ENCODE peak calls at places on chromosome 14, in five cellular contexts. One of them, this sample, is unnamed.

GRCh38 chr14:74348735-74349463 is 628 bp downstream of the VRTN start:
- DNase-seq in sciatic nerve: no peak
- DNase-seq in AG09319: no peak
- DNase-seq in stimulated activated CD8-positive, alpha-beta memory T cell treated with anti-CD3 and anti-CD28 coated beads, Interleukin-7, amount 100 ng/mL, for 24 hours: no peak
- DNase-seq in mucosa of gallbladder: no peak
- DNase-seq in this sample: no peak

GRCh38 chr14:72822946-72823611 is 70.8 kb downstream of the DPF3 start:
- DNase-seq in sciatic nerve: no peak
- DNase-seq in AG09319: no peak
- DNase-seq in stimulated activated CD8-positive, alpha-beta memory T cell treated with anti-CD3 and anti-CD28 coated beads, Interleukin-7, amount 100 ng/mL, for 24 hours: no peak
- DNase-seq in mucosa of gallbladder: no peak
- DNase-seq in this sample: no peak

GRCh38 chr14:63633801-63634200 is 7.9 kb downstream of the WDR89 start:
- DNase-seq in sciatic nerve: no peak
- DNase-seq in AG09319: no peak
- DNase-seq in stimulated activated CD8-positive, alpha-beta memory T cell treated with anti-CD3 and anti-CD28 coated beads, Interleukin-7, amount 100 ng/mL, for 24 hours: no peak
- DNase-seq in mucosa of gallbladder: no peak
- DNase-seq in this sample: no peak

GRCh38 chr14:67240168-67240932 is 885 bp upstream of the PALS1 start:
- DNase-seq in sciatic nerve: peak; percentile 73
- DNase-seq in AG09319: no peak
- DNase-seq in stimulated activated CD8-positive, alpha-beta memory T cell treated with anti-CD3 and anti-CD28 coated beads, Interleukin-7, amount 100 ng/mL, for 24 hours: no peak
- DNase-seq in mucosa of gallbladder: peak; percentile 53
- DNase-seq in this sample: peak; percentile 62

GRCh38 chr14:100049220-100049619 is 16.0 kb upstream of the EVL start:
- DNase-seq in sciatic nerve: no peak
- DNase-seq in AG09319: no peak
- DNase-seq in stimulated activated CD8-positive, alpha-beta memory T cell treated with anti-CD3 and anti-CD28 coated beads, Interleukin-7, amount 100 ng/mL, for 24 hours: no peak
- DNase-seq in mucosa of gallbladder: no peak
- DNase-seq in this sample: no peak

GRCh38 chr14:28901631-28902030 is 135.0 kb downstream of the FOXG1 start:
- DNase-seq in sciatic nerve: no peak
- DNase-seq in AG09319: no peak
- DNase-seq in stimulated activated CD8-positive, alpha-beta memory T cell treated with anti-CD3 and anti-CD28 coated beads, Interleukin-7, amount 100 ng/mL, for 24 hours: no peak
- DNase-seq in mucosa of gallbladder: no peak
- DNase-seq in this sample: no peak

GRCh38 chr14:58628381-58628780 is 9.4 kb upstream of the DACT1 start:
- DNase-seq in sciatic nerve: no peak
- DNase-seq in AG09319: no peak
- DNase-seq in stimulated activated CD8-positive, alpha-beta memory T cell treated with anti-CD3 and anti-CD28 coated beads, Interleukin-7, amount 100 ng/mL, for 24 hours: no peak
- DNase-seq in mucosa of gallbladder: no peak
- DNase-seq in this sample: no peak

GRCh38 chr14:65301862-65302539 is 110.5 kb upstream of the FUT8 start:
- DNase-seq in sciatic nerve: no peak
- DNase-seq in AG09319: no peak
- DNase-seq in stimulated activated CD8-positive, alpha-beta memory T cell treated with anti-CD3 and anti-CD28 coated beads, Interleukin-7, amount 100 ng/mL, for 24 hours: no peak
- DNase-seq in mucosa of gallbladder: no peak
- DNase-seq in this sample: no peak

GRCh38 chr14:54565236-54566151 is 1.4 kb upstream of the SAMD4A start:
- DNase-seq in sciatic nerve: peak; percentile 97
- DNase-seq in AG09319: peak; percentile 88
- DNase-seq in stimulated activated CD8-positive, alpha-beta memory T cell treated with anti-CD3 and anti-CD28 coated beads, Interleukin-7, amount 100 ng/mL, for 24 hours: peak; percentile 23
- DNase-seq in mucosa of gallbladder: peak; percentile 93
- DNase-seq in this sample: peak; percentile 92